ENCODE peak calls at places on chromosomes 1 and 21, in seven cellular contexts. One of them, this sample, is unnamed.

GRCh38 chr1:220962031-220962751 is 82.9 kb downstream of the HLX start:
- DNase-seq in IMR-90: peak
- DNase-seq in breast epithelium: no peak
- DNase-seq in hepatic stellate cell: peak
- DNase-seq in B cell: no peak
- DNase-seq in heart left ventricle: no peak
- DNase-seq in NCI-H226: peak
- DNase-seq in this sample: no peak

GRCh38 chr1:219587817-219588561 is 24.9 kb downstream of the ZC3H11B start:
- DNase-seq in IMR-90: peak
- DNase-seq in breast epithelium: no peak
- DNase-seq in hepatic stellate cell: peak
- DNase-seq in B cell: no peak
- DNase-seq in heart left ventricle: no peak
- DNase-seq in NCI-H226: no peak
- DNase-seq in this sample: no peak

GRCh38 chr1:25501235-25502058 is 42.0 kb upstream of the LDLRAP1 start:
- DNase-seq in IMR-90: peak
- DNase-seq in breast epithelium: no peak
- DNase-seq in hepatic stellate cell: peak
- DNase-seq in B cell: no peak
- DNase-seq in heart left ventricle: no peak
- DNase-seq in NCI-H226: peak
- DNase-seq in this sample: no peak

GRCh38 chr1:11498956-11499824 is 20.2 kb downstream of the DISP3 start:
- DNase-seq in IMR-90: no peak
- DNase-seq in breast epithelium: peak
- DNase-seq in hepatic stellate cell: no peak
- DNase-seq in B cell: no peak
- DNase-seq in heart left ventricle: no peak
- DNase-seq in NCI-H226: no peak
- DNase-seq in this sample: no peak

GRCh38 chr1:107926436-107927080 is 38.4 kb downstream of the VAV3 start:
- DNase-seq in IMR-90: no peak
- DNase-seq in breast epithelium: no peak
- DNase-seq in hepatic stellate cell: no peak
- DNase-seq in B cell: no peak
- DNase-seq in heart left ventricle: no peak
- DNase-seq in NCI-H226: peak
- DNase-seq in this sample: no peak

GRCh38 chr21:37398697-37399096 is 32.1 kb downstream of the DYRK1A start:
- DNase-seq in IMR-90: no peak
- DNase-seq in breast epithelium: no peak
- DNase-seq in hepatic stellate cell: no peak
- DNase-seq in B cell: no peak
- DNase-seq in heart left ventricle: no peak
- DNase-seq in NCI-H226: no peak
- DNase-seq in this sample: no peak

GRCh38 chr1:198970919-198971318 is 332.1 kb downstream of the PTPRC start:
- DNase-seq in IMR-90: peak
- DNase-seq in breast epithelium: no peak
- DNase-seq in hepatic stellate cell: no peak
- DNase-seq in B cell: no peak
- DNase-seq in heart left ventricle: no peak
- DNase-seq in NCI-H226: peak
- DNase-seq in this sample: no peak

GRCh38 chr1:17304827-17305177 is 3.2 kb upstream of the PADI4 start:
- DNase-seq in IMR-90: no peak
- DNase-seq in breast epithelium: no peak
- DNase-seq in hepatic stellate cell: no peak
- DNase-seq in B cell: no peak
- DNase-seq in heart left ventricle: no peak
- DNase-seq in NCI-H226: no peak
- DNase-seq in this sample: no peak

GRCh38 chr1:214233856-214234634 is 46.9 kb upstream of the SMYD2 start:
- DNase-seq in IMR-90: no peak
- DNase-seq in breast epithelium: no peak
- DNase-seq in hepatic stellate cell: no peak
- DNase-seq in B cell: no peak
- DNase-seq in heart left ventricle: no peak
- DNase-seq in NCI-H226: no peak
- DNase-seq in this sample: no peak

GRCh38 chr1:39779137-39779536 is 8.0 kb upstream of the OXCT2 start:
- DNase-seq in IMR-90: no peak
- DNase-seq in breast epithelium: no peak
- DNase-seq in hepatic stellate cell: no peak
- DNase-seq in B cell: no peak
- DNase-seq in heart left ventricle: no peak
- DNase-seq in NCI-H226: no peak
- DNase-seq in this sample: no peak

GRCh38 chr21:46322351-46323226 is 1.1 kb downstream of the C21orf58 start:
- DNase-seq in IMR-90: peak
- DNase-seq in breast epithelium: no peak
- DNase-seq in hepatic stellate cell: peak
- DNase-seq in B cell: no peak
- DNase-seq in heart left ventricle: no peak
- DNase-seq in NCI-H226: no peak
- DNase-seq in this sample: no peak

GRCh38 chr1:156806512-156807440 is 9.9 kb downstream of the SH2D2A start:
- DNase-seq in IMR-90: no peak
- DNase-seq in breast epithelium: no peak
- DNase-seq in hepatic stellate cell: no peak
- DNase-seq in B cell: no peak
- DNase-seq in heart left ventricle: no peak
- DNase-seq in NCI-H226: no peak
- DNase-seq in this sample: no peak

GRCh38 chr1:88801575-88802208 is 89.7 kb downstream of the GTF2B start:
- DNase-seq in IMR-90: peak
- DNase-seq in breast epithelium: no peak
- DNase-seq in hepatic stellate cell: no peak
- DNase-seq in B cell: no peak
- DNase-seq in heart left ventricle: no peak
- DNase-seq in NCI-H226: no peak
- DNase-seq in this sample: no peak

GRCh38 chr1:67144696-67145095 is 9.9 kb upstream of the C1orf141 start:
- DNase-seq in IMR-90: no peak
- DNase-seq in breast epithelium: no peak
- DNase-seq in hepatic stellate cell: no peak
- DNase-seq in B cell: no peak
- DNase-seq in heart left ventricle: no peak
- DNase-seq in NCI-H226: no peak
- DNase-seq in this sample: no peak

GRCh38 chr1:92820024-92820423 is 11.8 kb upstream of the RPL5 start:
- DNase-seq in IMR-90: peak
- DNase-seq in breast epithelium: no peak
- DNase-seq in hepatic stellate cell: no peak
- DNase-seq in B cell: no peak
- DNase-seq in heart left ventricle: no peak
- DNase-seq in NCI-H226: peak
- DNase-seq in this sample: no peak

GRCh38 chr1:240539700-240540414 is 72.1 kb downstream of the GREM2 start:
- DNase-seq in IMR-90: no peak
- DNase-seq in breast epithelium: no peak
- DNase-seq in hepatic stellate cell: no peak
- DNase-seq in B cell: no peak
- DNase-seq in heart left ventricle: no peak
- DNase-seq in NCI-H226: no peak
- DNase-seq in this sample: no peak

GRCh38 chr1:24290933-24291487 is 28.1 kb upstream of the GRHL3 start:
- DNase-seq in IMR-90: no peak
- DNase-seq in breast epithelium: no peak
- DNase-seq in hepatic stellate cell: no peak
- DNase-seq in B cell: no peak
- DNase-seq in heart left ventricle: no peak
- DNase-seq in NCI-H226: no peak
- DNase-seq in this sample: no peak

GRCh38 chr1:10272274-10272673 is 61.9 kb downstream of the KIF1B start:
- DNase-seq in IMR-90: no peak
- DNase-seq in breast epithelium: no peak
- DNase-seq in hepatic stellate cell: no peak
- DNase-seq in B cell: no peak
- DNase-seq in heart left ventricle: no peak
- DNase-seq in NCI-H226: no peak
- DNase-seq in this sample: no peak

GRCh38 chr1:98277111-98277510 is 356.3 kb upstream of the DPYD start:
- DNase-seq in IMR-90: peak
- DNase-seq in breast epithelium: no peak
- DNase-seq in hepatic stellate cell: no peak
- DNase-seq in B cell: no peak
- DNase-seq in heart left ventricle: no peak
- DNase-seq in NCI-H226: peak
- DNase-seq in this sample: no peak

This sample was measured in thoracic aorta.